ENCODE peak calls at places on chromosomes 16 and 17, in ten cellular contexts. V is HepG2; P is ovary; G is fibroblast of lung; Z is CD4-positive, CD25-positive, alpha-beta regulatory T cell; B is right cardiac atrium; X is aorta; E is trophoblast cell; L is PC-3; Y is heart right ventricle. N is an unnamed sample. For H3K4me1, the result is how much of the 10 kb centered on the place peaks cover.

GRCh38 chr16:84687715-84688114 is 12.1 kb upstream of the USP10 start:
- DNase-seq in E (no peak), L (peak), X (no peak), Y (no peak), V (no peak), G (peak), P (no peak), B (no peak), Z (no peak), N (no peak)

GRCh38 chr17:32998893-32999240 is 7.2 kb downstream of the SPACA3 start:
- DNase-seq in V (no peak), G (peak), E (peak), P (no peak), Y (no peak), Z (no peak), X (no peak), B (no peak), L (peak), N (no peak)

GRCh38 chr16:2508722-2509400 is 4.9 kb upstream of the ATP6V0C start:
- DNase-seq in L (no peak), G (no peak), B (peak), Z (no peak), Y (no peak), X (peak), E (no peak), P (no peak), V (no peak), N (no peak)

GRCh38 chr17:28953444-28954118 is 2.3 kb upstream of the PHF12 start:
- DNase-seq in V (peak), Y (no peak), L (peak), P (peak), B (no peak), G (no peak), Z (peak), E (no peak), X (peak), N (peak)

GRCh38 chr16:66266436-66267286 is 99.8 kb upstream of the CDH5 start:
- DNase-seq in B (peak), G (peak), P (peak), Y (peak), Z (no peak), V (no peak), L (no peak), X (peak), E (no peak), N (peak)

GRCh38 chr17:3894927-3895343 is 2.1 kb upstream of the CAMKK1 start:
- DNase-seq in V (no peak), E (no peak), X (no peak), B (peak), L (peak), Z (no peak), G (no peak), Y (no peak), P (no peak), N (peak)

GRCh38 chr16:54936979-54937672 is 6.5 kb downstream of the IRX5 start:
- DNase-seq in E (no peak), V (no peak), L (no peak), Z (no peak), G (no peak), P (no peak), Y (peak), X (no peak), B (peak), N (peak)

GRCh38 chr17:77657821-77658220 is 300.7 kb upstream of the TNRC6C start:
- DNase-seq in G (no peak), Y (no peak), E (no peak), Z (no peak), B (no peak), V (no peak), P (no peak), L (no peak), X (no peak), N (no peak)

GRCh38 chr17:49882434-49882833 is 34.6 kb upstream of the TAC4 start:
- DNase-seq in Y (no peak), L (no peak), V (no peak), G (no peak), X (no peak), P (no peak), B (no peak), Z (no peak), E (peak), N (no peak)

GRCh38 chr16:80509872-80510271 is 30.9 kb upstream of the DYNLRB2 start:
- DNase-seq in G (no peak), L (no peak), E (no peak), Y (no peak), X (no peak), P (no peak), V (no peak), Z (no peak), B (no peak), N (no peak)

GRCh38 chr17:42692489-42692888 is 10.2 kb downstream of the CNTNAP1 start:
- DNase-seq in P (no peak), G (no peak), V (no peak), B (no peak), X (no peak), L (no peak), E (no peak), Y (no peak), Z (no peak), N (no peak)

GRCh38 chr17:163514-164103 is 17.8 kb downstream of the DOC2B start:
- DNase-seq in X (no peak), Y (no peak), B (no peak), V (peak), L (peak), P (no peak), E (no peak), G (no peak), Z (no peak), N (no peak)

GRCh38 chr17:35210741-35211140 is 16.5 kb upstream of the SLC35G3 start:
- DNase-seq in Y (no peak), B (no peak), P (no peak), E (no peak), V (no peak), X (no peak), L (no peak), G (no peak), Z (peak), N (no peak)

GRCh38 chr17:35898283-35899070 is 18.3 kb upstream of the CCL5 start:
- DNase-seq in L (peak), X (no peak), Z (no peak), V (no peak), Y (peak), E (no peak), P (no peak), G (no peak), B (no peak), N (peak)

GRCh38 chr17:12664894-12665262 is 812 bp upstream of the MYOCD start:
- DNase-seq in V (no peak), Z (no peak), X (no peak), L (no peak), Y (no peak), B (no peak), G (no peak), P (no peak), E (no peak), N (no peak)

GRCh38 chr17:40445769-40446468 is 2.7 kb downstream of the IGFBP4 start:
- DNase-seq in X (peak), P (no peak), V (peak), G (peak), Y (no peak), E (no peak), L (no peak), B (peak), Z (no peak), N (peak)

GRCh38 chr16:2043980-2044451 is 3.6 kb downstream of the NTHL1 start:
- DNase-seq in P (no peak), Y (peak), B (peak), V (no peak), X (no peak), G (no peak), Z (no peak), L (no peak), E (no peak), N (no peak)

GRCh38 chr17:35728551-35728950 is 2.9 kb upstream of the RASL10B start:
- DNase-seq in X (no peak), Z (no peak), P (no peak), E (no peak), G (no peak), V (no peak), B (no peak), L (no peak), Y (no peak), N (no peak)

GRCh38 chr17:42783062-42783777 is 2.8 kb downstream of the WNK4 start:
- DNase-seq in Z (no peak), B (no peak), X (no peak), E (peak), G (peak), Y (no peak), V (no peak), L (peak), P (no peak), N (peak)

GRCh38 chr17:17783825-17784598 is 52.8 kb downstream of the SREBF1 start:
- DNase-seq in L (no peak), Y (peak), B (peak), G (peak), Z (no peak), X (no peak), E (no peak), V (no peak), P (peak), N (peak)

GRCh38 chr16:12420661-12421209 is 383.0 kb downstream of the CPPED1 start:
- DNase-seq in L (peak), P (no peak), E (peak), G (no peak), Z (no peak), V (no peak), Y (no peak), X (no peak), B (no peak), N (peak)

GRCh38 chr17:40179923-40180659 is 2.8 kb downstream of the RAPGEFL1 start:
- DNase-seq in P (no peak), Y (no peak), E (no peak), V (no peak), L (no peak), B (no peak), X (no peak), G (peak), Z (no peak), N (peak)

GRCh38 chr16:87582966-87583325 is 19.4 kb upstream of the JPH3 start:
- DNase-seq in L (no peak), G (no peak), Z (no peak), P (no peak), V (no peak), B (no peak), Y (no peak), E (no peak), X (no peak), N (no peak)

GRCh38 chr17:16912021-16912962 is 59.6 kb downstream of the TNFRSF13B start:
- DNase-seq in G (no peak), X (no peak), Y (no peak), Z (no peak), V (no peak), P (no peak), E (no peak), B (no peak), L (no peak), N (no peak)

GRCh38 chr17:1764274-1764673 is 2.4 kb downstream of the SERPINF1 start:
- DNase-seq in Y (peak), V (no peak), X (peak), Z (peak), P (peak), G (peak), L (no peak), B (peak), E (no peak), N (no peak)

GRCh38 chr17:2042355-2042929 is 620 bp downstream of the OVCA2 start:
- DNase-seq in G (peak), P (no peak), L (no peak), Z (no peak), V (no peak), Y (no peak), E (no peak), X (no peak), B (no peak), N (peak)

GRCh38 chr16:22635345-22635744 is 124.7 kb downstream of the NPIPB5 start:
- DNase-seq in Y (no peak), B (no peak), V (no peak), L (no peak), X (no peak), G (no peak), Z (no peak), P (no peak), E (no peak), N (no peak)

GRCh38 chr17:27529230-27529796 is 73.1 kb downstream of the KSR1 start:
- DNase-seq in Z (no peak), V (no peak), E (no peak), X (no peak), Y (no peak), G (peak), P (no peak), L (no peak), B (no peak), N (peak)
- H3K4me1 ChIP-seq in Z (under half), V (half or more), E (under half), X (under half), Y (under half), G (under half), P (under half), L (under half), B (under half), N (under half)

GRCh38 chr16:4524571-4524970 is 14.0 kb downstream of the CDIP1 start:
- DNase-seq in B (no peak), E (no peak), L (no peak), V (no peak), P (no peak), Y (no peak), G (no peak), X (peak), Z (no peak), N (no peak)

GRCh38 chr16:4525069-4525468 is 13.5 kb downstream of the CDIP1 start:
- DNase-seq in Z (no peak), B (no peak), X (peak), G (no peak), V (no peak), Y (no peak), L (no peak), E (no peak), P (no peak), N (no peak)

GRCh38 chr16:4529085-4530060 is 9.2 kb downstream of the CDIP1 start:
- DNase-seq in B (no peak), G (peak), Z (peak), V (no peak), E (no peak), Y (no peak), L (no peak), X (no peak), P (no peak), N (peak)

GRCh38 chr16:4523686-4524085 is 14.9 kb downstream of the CDIP1 start:
- DNase-seq in X (peak), Y (no peak), V (no peak), G (no peak), E (no peak), B (no peak), P (no peak), L (no peak), Z (no peak), N (no peak)

DNA sequence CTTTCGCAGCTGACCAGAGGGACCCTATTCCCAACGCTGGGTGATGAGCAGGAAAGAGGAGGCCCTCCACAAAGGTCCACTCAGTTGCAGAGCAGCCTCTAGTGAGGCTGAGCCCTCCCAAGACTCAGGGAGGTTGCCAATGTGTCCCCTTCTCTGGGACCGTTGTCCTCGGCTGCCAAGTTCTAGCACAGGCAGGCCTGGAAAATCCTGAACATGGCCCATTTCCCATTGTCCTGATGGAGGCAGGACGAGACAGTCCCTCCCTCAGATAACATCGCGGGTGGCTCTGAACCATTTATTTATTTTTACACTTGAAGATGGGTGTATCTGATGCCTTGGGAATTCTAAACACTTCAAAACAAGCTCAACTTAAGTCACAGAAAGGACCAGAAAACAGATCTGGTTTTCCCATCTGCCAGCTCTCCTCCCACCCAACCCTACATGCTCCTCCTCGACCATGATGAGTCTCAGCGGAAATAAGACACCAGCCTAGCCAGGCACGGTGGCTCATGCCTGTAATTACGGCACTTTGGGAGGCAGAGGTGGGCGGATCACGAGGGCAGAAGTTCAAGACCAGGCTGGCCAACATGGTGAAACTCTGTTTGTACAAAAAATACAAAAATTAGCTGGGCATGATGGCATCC is 12.8 kb downstream of the CDIP1 start:
- DNase-seq in E (no peak), V (no peak), Z (no peak), G (no peak), P (no peak), L (no peak), B (no peak), X (no peak), Y (no peak), N (no peak)
- H3K4me3 ChIP-seq in E (no peak), V (no peak), Z (no peak), G (no peak), P (no peak), L (no peak), B (no peak), X (no peak), Y (no peak), N (no peak)

GRCh38 chr16:17368511-17368910 is 102.2 kb downstream of the XYLT1 start:
- DNase-seq in B (no peak), G (no peak), V (no peak), Y (no peak), P (no peak), Z (no peak), X (no peak), L (no peak), E (no peak), N (no peak)

GRCh38 chr16:17366299-17366961 is 104.3 kb downstream of the XYLT1 start:
- DNase-seq in V (no peak), G (no peak), B (no peak), Z (no peak), X (no peak), L (no peak), E (no peak), P (no peak), Y (no peak), N (no peak)

GRCh38 chr16:17368951-17369350 is 101.8 kb downstream of the XYLT1 start:
- DNase-seq in Z (peak), P (no peak), X (no peak), L (no peak), G (no peak), V (no peak), E (no peak), B (no peak), Y (no peak), N (no peak)

GRCh38 chr16:17367034-17367433 is 103.7 kb downstream of the XYLT1 start:
- DNase-seq in P (no peak), V (no peak), B (no peak), G (no peak), Z (no peak), E (no peak), L (no peak), X (no peak), Y (no peak), N (no peak)

GRCh38 chr16:17367932-17368331 is 102.8 kb downstream of the XYLT1 start:
- DNase-seq in E (no peak), Z (no peak), V (no peak), B (no peak), X (no peak), Y (no peak), P (no peak), G (peak), L (no peak), N (peak)
- H3K4me1 ChIP-seq in E (under half), Z (half or more), V (under half), B (under half), X (under half), Y (under half), P (under half), G (under half), L (under half), N (under half)

DNA sequence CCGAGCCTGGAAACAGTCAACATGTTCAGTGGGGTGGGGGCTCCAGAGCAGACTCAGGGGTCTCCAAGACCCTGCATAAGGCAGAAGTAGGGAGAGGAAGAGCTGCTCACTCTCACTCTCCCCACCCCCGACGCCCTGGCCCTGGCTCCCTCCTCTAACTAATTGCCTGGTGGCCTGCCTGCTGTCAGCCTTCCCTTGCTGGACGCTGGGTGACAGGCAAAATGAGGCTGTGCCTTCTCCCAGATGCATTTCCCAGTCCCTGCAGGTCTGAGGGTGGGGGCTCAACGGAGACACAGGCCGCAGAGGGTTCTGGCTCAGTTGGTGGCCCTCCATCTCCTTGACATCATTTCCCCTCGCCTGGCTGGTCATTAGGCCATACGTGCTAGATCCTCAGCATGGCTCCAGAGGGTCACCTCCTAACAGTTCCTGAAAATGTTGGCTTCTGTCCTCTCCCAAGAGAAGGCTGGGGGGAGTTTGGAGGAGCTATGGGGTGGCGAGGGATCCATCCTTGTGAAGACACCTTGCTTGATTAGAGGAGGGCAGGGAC is 1.4 kb downstream of the FMNL1 start:
- DNase-seq in B (peak), V (no peak), Y (no peak), E (no peak), X (no peak), L (no peak), P (no peak), Z (no peak), G (no peak), N (no peak)
- H3K4me3 ChIP-seq in B (peak), V (no peak), Y (peak), E (no peak), X (no peak), L (no peak), P (no peak), Z (peak), G (peak), N (no peak)

DNA sequence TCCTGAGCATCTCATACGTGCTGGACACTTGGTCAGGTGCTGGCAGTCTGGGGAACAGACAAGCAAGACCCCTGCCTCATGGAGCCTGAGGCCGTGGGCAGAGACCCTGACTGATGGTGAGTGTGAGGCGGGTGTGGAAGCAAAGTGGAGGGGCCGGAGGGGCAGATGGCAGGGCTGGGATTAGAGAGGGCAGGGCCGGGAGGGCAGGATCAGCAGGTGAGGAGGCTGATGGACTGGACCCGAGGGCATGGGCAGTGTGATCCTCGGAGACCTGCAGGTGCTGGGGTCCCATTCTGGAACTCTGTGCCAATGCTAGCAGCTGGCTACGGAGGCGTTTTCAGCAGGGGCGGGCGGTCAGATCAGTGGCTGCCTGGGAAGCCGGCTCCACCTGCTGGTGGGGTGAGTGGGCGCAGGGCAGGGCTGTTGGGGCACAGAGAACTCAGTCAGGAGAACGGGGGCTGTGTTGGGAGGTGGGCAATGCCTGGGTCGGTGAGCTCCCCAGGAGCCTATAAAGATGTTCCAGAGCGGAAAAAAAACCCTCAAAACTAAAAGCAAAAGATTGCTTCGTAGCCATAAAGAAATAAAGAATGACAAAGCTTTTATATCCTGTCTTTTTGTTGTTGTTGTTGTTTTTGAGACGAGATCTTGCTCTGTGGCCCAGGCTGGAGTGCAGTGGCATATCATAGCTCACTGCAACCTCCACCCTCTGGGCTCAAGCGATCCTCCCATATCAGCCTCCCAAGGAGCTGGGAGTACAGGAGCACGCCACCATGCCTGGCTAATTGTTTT is 8.9 kb upstream of the C16orf74 start:
- DNase-seq in X (no peak), G (no peak), B (no peak), Z (peak), E (no peak), V (no peak), P (no peak), Y (no peak), L (peak), N (no peak)
- H3K4me1 ChIP-seq in X (under half), G (under half), B (under half), Z (under half), E (under half), V (under half), P (under half), Y (under half), L (under half), N (under half)

N was measured in cardiac muscle cell.